ENCODE peak calls at places on chromosomes 3 and 15, in ten cellular contexts. R is mesenteric fat pad; A is KBM-7; H is activated naive CD4-positive, alpha-beta T cell; G is foreskin fibroblast; F is esophagus muscularis mucosa; Q is HS-27A; P is T-helper 1 cell; K is mucosa of gallbladder; C is activated CD8-positive, alpha-beta memory T cell treated with anti-CD3 and anti-CD28 coated beads for 1 hour. T is an unnamed sample.

GRCh38 chr3:123305192-123305591 is 103.4 kb downstream of the SEC22A start:
- DNase-seq in H (no peak), A (no peak), K (no peak), G (no peak), C (no peak), R (no peak), Q (no peak), P (no peak), F (no peak), T (no peak)

GRCh38 chr15:81809543-81809942 is 236.3 kb downstream of the MEX3B start:
- DNase-seq in Q (peak), C (no peak), G (no peak), A (peak), K (no peak), P (no peak), R (no peak), F (no peak), H (no peak), T (no peak)

GRCh38 chr15:101000271-101000681 is 81.1 kb downstream of the LRRK1 start:
- DNase-seq in R (peak), A (no peak), P (no peak), H (no peak), F (peak), C (no peak), K (peak), G (peak), Q (no peak), T (no peak)

GRCh38 chr15:36911322-36911944 is 188.9 kb downstream of the MEIS2 start:
- DNase-seq in G (peak), A (peak), C (no peak), R (no peak), P (no peak), K (no peak), F (no peak), H (no peak), Q (no peak), T (no peak)

GRCh38 chr3:134640378-134640777 is 10.4 kb downstream of the KY start:
- DNase-seq in K (no peak), H (no peak), G (no peak), A (no peak), F (no peak), Q (no peak), R (no peak), P (no peak), C (no peak), T (no peak)

GRCh38 chr15:76866008-76866407 is 39.1 kb downstream of the SCAPER start:
- DNase-seq in G (peak), Q (no peak), R (no peak), P (no peak), A (no peak), H (no peak), C (no peak), K (no peak), F (no peak), T (peak)

GRCh38 chr3:134186391-134186790 is 64.3 kb downstream of the RYK start:
- DNase-seq in R (no peak), F (no peak), C (no peak), Q (no peak), H (no peak), K (no peak), P (no peak), A (peak), G (no peak), T (no peak)

GRCh38 chr3:135762188-135762853 is 203.2 kb upstream of the PPP2R3A start:
- DNase-seq in F (no peak), A (no peak), K (no peak), P (no peak), G (no peak), H (no peak), R (no peak), C (no peak), Q (no peak), T (no peak)

GRCh38 chr3:176767385-176767784 is 429.9 kb downstream of the TBL1XR1 start:
- DNase-seq in A (no peak), P (no peak), Q (peak), G (peak), H (no peak), K (peak), F (no peak), C (no peak), R (no peak), T (no peak)

GRCh38 chr3:82745544-82745943 is 984.1 kb upstream of the GBE1 start:
- DNase-seq in R (no peak), G (no peak), C (no peak), H (no peak), A (no peak), F (no peak), Q (no peak), K (no peak), P (no peak), T (no peak)

GRCh38 chr3:10234526-10235230 is 13.6 kb upstream of the TATDN2 start:
- DNase-seq in K (no peak), G (no peak), C (no peak), P (no peak), A (no peak), F (no peak), R (no peak), Q (no peak), H (no peak), T (no peak)

GRCh38 chr15:39857132-39857531 is 62.9 kb downstream of the GPR176 start:
- DNase-seq in F (peak), Q (no peak), H (no peak), R (no peak), C (no peak), G (no peak), P (no peak), A (no peak), K (no peak), T (no peak)

T was measured in left ventricle myocardium inferior.